ENCODE peak calls at places on chromosome 19, in ten cellular contexts. Q is tibial nerve, F is adrenal gland, T is heart right ventricle, G is IMR-90, V is cardiac muscle cell, Y is PC-9, R is thoracic aorta, P is endodermal cell, D is left lung. W is an unnamed sample. For H3K27me3, the result is how much of the 10 kb centered on the place peaks cover.

GRCh38 chr19:47228168-47228936 is 2.6 kb downstream of the BBC3 start:
- DNase-seq in F (peak), V (no peak), Q (peak), R (no peak), G (peak), T (peak), D (no peak), P (peak), Y (peak), W (no peak)

GRCh38 chr19:5644051-5644450 is 21.2 kb downstream of the SAFB start:
- DNase-seq in Y (no peak), D (no peak), R (no peak), F (no peak), Q (no peak), P (no peak), V (no peak), G (peak), T (no peak), W (no peak)

GRCh38 chr19:35609881-35610353 is 2.6 kb upstream of the HAUS5 start:
- DNase-seq in Q (no peak), D (no peak), Y (no peak), V (no peak), F (no peak), T (no peak), G (no peak), R (no peak), P (no peak), W (no peak)

GRCh38 chr19:10852098-10852800 is 4.0 kb downstream of the C19orf38 start:
- DNase-seq in T (no peak), R (no peak), F (no peak), G (peak), Q (no peak), V (peak), D (no peak), P (peak), Y (peak), W (no peak)

GRCh38 chr19:6023085-6023682 is 45.2 kb upstream of the RANBP3 start:
- DNase-seq in D (peak), Y (no peak), P (no peak), Q (no peak), T (no peak), R (no peak), F (no peak), G (peak), V (peak), W (peak)

GRCh38 chr19:45448887-45449299 is 18.9 kb upstream of the FOSB start:
- DNase-seq in F (no peak), V (peak), Q (no peak), R (no peak), P (no peak), D (no peak), T (no peak), G (peak), Y (peak), W (no peak)

GRCh38 chr19:5691205-5691929 is 1.3 kb downstream of the RPL36 start:
- DNase-seq in P (peak), T (peak), D (peak), Q (peak), Y (no peak), G (peak), R (no peak), F (peak), V (peak), W (no peak)

GRCh38 chr19:32798201-32798600 is 71.4 kb downstream of the SLC7A9 start:
- DNase-seq in Y (no peak), D (no peak), P (no peak), T (no peak), R (no peak), V (no peak), Q (no peak), F (no peak), G (no peak), W (no peak)

GRCh38 chr19:10224337-10224736 is 6.8 kb downstream of the S1PR2 start:
- DNase-seq in T (peak), Q (no peak), V (no peak), G (no peak), R (no peak), Y (no peak), P (no peak), D (no peak), F (no peak), W (no peak)

GRCh38 chr19:45917421-45918091 is 3.0 kb upstream of the NANOS2 start:
- DNase-seq in P (no peak), V (no peak), Q (no peak), G (no peak), T (no peak), Y (no peak), D (no peak), R (no peak), F (no peak), W (no peak)

GRCh38 chr19:7823902-7824301 is 6.1 kb upstream of the EVI5L start:
- DNase-seq in P (no peak), Y (no peak), V (no peak), F (no peak), R (no peak), D (no peak), Q (no peak), G (no peak), T (no peak), W (no peak)

GRCh38 chr19:45162464-45163143 is 1.8 kb upstream of the NKPD1 start:
- DNase-seq in Y (no peak), G (no peak), D (no peak), Q (no peak), T (no peak), R (no peak), F (no peak), P (no peak), V (no peak), W (no peak)

GRCh38 chr19:38451629-38452028 is 18.1 kb downstream of the RYR1 start:
- DNase-seq in D (no peak), R (no peak), P (no peak), Q (no peak), T (no peak), Y (no peak), G (no peak), F (no peak), V (no peak), W (no peak)

GRCh38 chr19:6740589-6741348 is 1.3 kb downstream of the TRIP10 start:
- DNase-seq in G (peak), V (peak), D (peak), P (peak), T (peak), Q (no peak), R (no peak), Y (peak), F (peak), W (no peak)

GRCh38 chr19:45852145-45852750 is 10.7 kb downstream of the SYMPK start:
- DNase-seq in T (no peak), F (no peak), Y (peak), D (peak), P (no peak), G (no peak), R (no peak), V (no peak), Q (no peak), W (no peak)

GRCh38 chr19:46495789-46496099 is at the start of gene PNMA8B:
- DNase-seq in G (peak), Y (no peak), V (peak), Q (no peak), D (peak), T (peak), R (no peak), F (peak), P (peak), W (no peak)

GRCh38 chr19:45218887-45219780 is 26.1 kb downstream of the EXOC3L2 start:
- DNase-seq in G (no peak), V (no peak), D (no peak), F (no peak), T (no peak), R (no peak), Y (no peak), Q (no peak), P (no peak), W (no peak)

GRCh38 chr19:3039125-3039524 is 10.0 kb upstream of the TLE2 start:
- DNase-seq in T (no peak), V (no peak), F (no peak), Y (no peak), D (no peak), R (no peak), P (no peak), G (no peak), Q (no peak), W (no peak)

GRCh38 chr19:30881986-30882385 is 467.2 kb downstream of the TSHZ3 start:
- DNase-seq in T (no peak), P (no peak), Y (no peak), R (no peak), Q (no peak), D (no peak), F (peak), G (no peak), V (no peak), W (no peak)

GRCh38 chr19:17385878-17386611 is 8.0 kb downstream of the CCDC194 start:
- DNase-seq in Q (peak), T (peak), D (peak), P (peak), V (peak), Y (no peak), G (peak), F (peak), R (no peak), W (no peak)

GRCh38 chr19:51552996-51553725 is 17.9 kb upstream of the ZNF175 start:
- DNase-seq in T (peak), P (peak), D (peak), Y (no peak), G (peak), V (peak), R (no peak), F (peak), Q (peak), W (no peak)

GRCh38 chr19:11949201-11949600 is 15.6 kb upstream of the ZNF763 start:
- DNase-seq in P (no peak), F (no peak), R (no peak), Q (no peak), T (no peak), D (no peak), G (peak), Y (no peak), V (no peak), W (no peak)

GRCh38 chr19:27964165-27964564 is 1248.8 kb downstream of the UQCRFS1 start:
- DNase-seq in R (no peak), V (peak), Y (no peak), F (no peak), D (no peak), P (no peak), T (no peak), G (no peak), Q (no peak), W (no peak)

GRCh38 chr19:51824603-51825002 is 29.6 kb downstream of the FPR3 start:
- DNase-seq in T (no peak), Y (no peak), P (no peak), G (no peak), Q (no peak), F (peak), R (no peak), D (no peak), V (no peak), W (no peak)

GRCh38 chr19:34601071-34601470 is 75.9 kb downstream of the SCGB2B2 start:
- DNase-seq in V (no peak), Y (no peak), F (no peak), R (no peak), G (no peak), D (no peak), Q (no peak), T (no peak), P (no peak), W (no peak)

GRCh38 chr19:55253842-55254624 is 4.8 kb downstream of the PPP6R1 start:
- DNase-seq in F (no peak), D (peak), Y (no peak), G (no peak), V (no peak), R (no peak), P (no peak), T (no peak), Q (no peak), W (no peak)
- TF ChIP-seq CTCF in F (no peak), D (no peak), Y (no peak), G (no peak), V (no peak), R (no peak), P (no peak), T (no peak), Q (no peak), W (no peak)

GRCh38 chr19:16064209-16064889 is 11.9 kb upstream of the TPM4 start:
- DNase-seq in G (no peak), P (no peak), F (no peak), Q (no peak), V (no peak), T (no peak), Y (no peak), D (no peak), R (no peak), W (no peak)

GRCh38 chr19:16068696-16069259 is 7.5 kb upstream of the TPM4 start:
- DNase-seq in G (no peak), V (no peak), P (no peak), Y (no peak), D (no peak), Q (no peak), R (no peak), F (no peak), T (no peak), W (no peak)

GRCh38 chr19:16069813-16070365 is 6.4 kb upstream of the TPM4 start:
- DNase-seq in T (no peak), Q (no peak), V (no peak), R (no peak), P (no peak), F (no peak), Y (no peak), D (peak), G (no peak), W (no peak)

GRCh38 chr19:16067205-16067938 is 8.9 kb upstream of the TPM4 start:
- DNase-seq in T (peak), V (peak), D (peak), Y (peak), R (peak), G (peak), F (peak), P (no peak), Q (no peak), W (no peak)

GRCh38 chr19:16066611-16067104 is 9.6 kb upstream of the TPM4 start:
- DNase-seq in P (no peak), T (no peak), F (peak), G (peak), R (no peak), D (no peak), V (peak), Q (no peak), Y (peak), W (no peak)
- H3K4me3 ChIP-seq in P (no peak), T (no peak), F (no peak), G (no peak), R (peak), D (peak), V (no peak), Q (no peak), Y (peak), W (no peak)

GRCh38 chr19:18792661-18793060 is 1.6 kb upstream of the COMP start:
- DNase-seq in R (no peak), T (no peak), P (no peak), Q (no peak), V (no peak), D (no peak), Y (no peak), G (no peak), F (no peak), W (no peak)

GRCh38 chr19:18794692-18795091 is 3.6 kb upstream of the COMP start:
- DNase-seq in R (no peak), Q (no peak), D (no peak), F (no peak), V (no peak), P (no peak), Y (no peak), T (no peak), G (no peak), W (no peak)

GRCh38 chr19:18795540-18795939 is 4.4 kb upstream of the COMP start:
- DNase-seq in D (peak), Y (peak), R (no peak), P (peak), F (no peak), Q (no peak), G (no peak), V (peak), T (no peak), W (no peak)

GRCh38 chr19:18793144-18794028 is 2.3 kb upstream of the COMP start:
- DNase-seq in V (no peak), P (peak), D (no peak), T (no peak), F (no peak), Q (no peak), R (no peak), Y (no peak), G (no peak), W (no peak)

GRCh38 chr19:18794029-18794313 is 2.9 kb upstream of the COMP start:
- DNase-seq in Q (no peak), D (no peak), Y (no peak), R (no peak), V (no peak), F (no peak), G (no peak), T (no peak), P (no peak), W (no peak)
- H3K27me3 ChIP-seq in Q (half or more), D (under half), Y (under half), R (under half), V (half or more), F (half or more), G (half or more), T (half or more), P (half or more), W (half or more)

GRCh38 chr19:40084948-40085347 is 5.8 kb downstream of the ZNF780A start:
- DNase-seq in Y (no peak), T (no peak), P (peak), G (no peak), R (no peak), D (no peak), Q (no peak), F (no peak), V (peak), W (no peak)

GRCh38 chr19:40088299-40089047 is 2.3 kb downstream of the ZNF780A start:
- DNase-seq in V (no peak), G (no peak), T (no peak), R (no peak), Y (no peak), P (no peak), Q (no peak), F (no peak), D (no peak), W (no peak)

GRCh38 chr19:40091205-40092129 is 724 bp upstream of the ZNF780A start:
- DNase-seq in F (no peak), R (no peak), V (no peak), Y (no peak), G (no peak), T (no peak), P (no peak), D (no peak), Q (no peak), W (no peak)

GRCh38 chr19:40090256-40091204 is at the start of gene ZNF780A:
- DNase-seq in D (peak), R (peak), P (peak), Q (peak), F (peak), T (peak), V (peak), Y (peak), G (peak), W (no peak)

GRCh38 chr19:40089462-40089861 is 1.3 kb downstream of the ZNF780A start:
- DNase-seq in D (no peak), P (no peak), V (peak), Y (no peak), T (no peak), G (peak), R (no peak), F (no peak), Q (no peak), W (no peak)
- TF ChIP-seq CTCF in D (no peak), P (no peak), V (no peak), Y (no peak), T (no peak), G (no peak), R (no peak), F (no peak), Q (no peak), W (no peak)

GRCh38 chr19:1397838-1398237 is 3.5 kb downstream of the GAMT start:
- DNase-seq in P (no peak), D (no peak), V (no peak), T (no peak), F (no peak), Y (no peak), Q (no peak), R (no peak), G (no peak), W (no peak)

GRCh38 chr19:1395194-1396018 is 5.9 kb downstream of the GAMT start:
- DNase-seq in T (peak), Q (no peak), D (peak), F (peak), P (no peak), G (no peak), R (no peak), V (no peak), Y (no peak), W (no peak)

GRCh38 chr19:1394252-1395193 is 6.8 kb downstream of the GAMT start:
- DNase-seq in V (no peak), P (no peak), D (no peak), R (no peak), G (no peak), Y (no peak), F (no peak), Q (no peak), T (no peak), W (no peak)

GRCh38 chr19:1396768-1397679 is 4.3 kb downstream of the GAMT start:
- DNase-seq in F (no peak), G (no peak), D (peak), P (no peak), T (no peak), Q (no peak), R (no peak), Y (no peak), V (no peak), W (no peak)

DNA sequence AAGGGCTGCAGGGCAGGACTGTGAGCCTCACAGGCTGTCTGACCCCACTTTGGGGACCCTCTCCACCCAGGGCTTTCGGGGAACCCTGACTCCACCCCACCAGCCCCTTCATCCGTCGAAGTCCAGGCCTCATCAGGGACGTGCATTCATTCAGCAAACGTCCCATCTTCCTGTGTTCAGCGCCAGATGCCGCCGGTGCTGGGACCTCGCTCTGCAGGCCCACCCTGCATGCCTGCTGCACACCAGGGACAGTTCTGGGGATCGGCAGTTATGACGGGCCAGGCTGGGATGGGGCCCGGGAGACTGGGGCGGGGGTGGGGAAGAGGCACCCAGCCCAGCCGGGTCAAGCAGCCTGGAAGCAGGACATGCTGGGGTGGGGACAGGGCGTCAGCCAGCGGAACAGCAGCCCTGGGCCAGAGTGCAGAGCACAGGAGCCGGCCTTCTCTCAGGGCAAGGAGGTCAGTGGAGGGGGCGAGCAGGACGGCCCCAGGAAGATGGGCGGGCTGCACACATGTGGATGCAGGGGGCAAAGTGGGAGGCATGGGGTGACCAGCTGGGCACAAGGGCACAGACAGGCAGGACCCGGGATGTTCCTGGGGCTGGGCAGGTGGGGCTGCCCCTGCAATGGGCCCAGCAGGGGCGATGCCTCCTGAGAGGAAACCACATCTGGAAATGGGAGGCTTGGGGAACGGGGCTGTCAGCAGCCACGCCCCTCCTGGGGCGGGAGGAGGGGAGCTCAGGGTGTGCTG is 5.1 kb downstream of the GAMT start:
- DNase-seq in V (no peak), P (no peak), Q (no peak), G (no peak), T (no peak), F (no peak), Y (no peak), D (no peak), R (no peak), W (no peak)
- H3K4me3 ChIP-seq in V (no peak), P (no peak), Q (no peak), G (no peak), T (no peak), F (no peak), Y (no peak), D (no peak), R (no peak), W (no peak)

GRCh38 chr19:55366790-55367189 is 3.5 kb downstream of the IL11 start:
- DNase-seq in F (no peak), Y (no peak), D (no peak), Q (no peak), R (no peak), P (no peak), V (no peak), T (no peak), G (no peak), W (no peak)
- H3K27me3 ChIP-seq in F (under half), Y (under half), D (under half), Q (half or more), R (under half), P (under half), V (under half), T (half or more), G (under half), W (under half)

GRCh38 chr19:29665215-29665825 is at the start of gene PLEKHF1:
- DNase-seq in D (peak), Q (peak), Y (peak), T (peak), V (peak), R (peak), P (peak), F (peak), G (peak), W (no peak)
- TF ChIP-seq CTCF in D (no peak), Q (no peak), Y (no peak), T (no peak), V (no peak), R (no peak), P (no peak), F (no peak), G (no peak), W (no peak)

GRCh38 chr19:57583521-57584416 is at the start of gene ZIK1:
- DNase-seq in T (peak), G (peak), V (peak), F (peak), Q (peak), P (peak), R (peak), D (peak), Y (no peak), W (peak)
- H3K4me3 ChIP-seq in T (peak), G (peak), V (peak), F (no peak), Q (peak), P (peak), R (peak), D (peak), Y (no peak), W (peak)

DNA sequence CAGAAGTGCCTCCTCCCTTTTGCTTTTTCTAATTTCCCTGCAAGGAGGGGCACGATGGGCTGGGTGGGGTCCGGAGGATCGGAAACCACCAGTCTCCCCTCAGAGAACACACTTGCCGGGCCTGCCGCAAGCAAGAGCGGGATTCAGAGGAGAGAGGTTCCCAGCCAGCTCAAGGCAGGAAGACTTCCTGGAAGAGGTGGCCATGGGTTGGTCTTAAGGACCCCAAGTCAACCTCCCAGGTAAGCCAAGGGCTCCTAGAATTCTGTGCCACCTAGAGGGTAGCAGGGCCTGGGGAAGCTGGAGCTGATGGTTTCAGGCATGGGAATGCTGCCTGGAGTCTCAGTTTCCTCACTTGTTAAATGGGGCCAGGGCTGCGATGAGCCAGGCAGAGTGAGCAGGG is 30.4 kb upstream of the ADGRE5 start:
- DNase-seq in Q (no peak), V (no peak), G (no peak), R (no peak), D (no peak), Y (no peak), F (no peak), T (no peak), P (no peak), W (no peak)
- H3K27me3 ChIP-seq in Q (under half), V (under half), G (under half), R (under half), D (under half), Y (under half), F (under half), T (under half), P (under half), W (under half)

GRCh38 chr19:54517483-54517882 is 14.9 kb downstream of the LAIR2 start:
- DNase-seq in V (peak), G (peak), T (peak), P (peak), F (peak), Q (peak), D (no peak), R (no peak), Y (peak), W (no peak)
- TF ChIP-seq CTCF in V (no peak), G (no peak), T (no peak), P (no peak), F (no peak), Q (no peak), D (no peak), R (no peak), Y (no peak), W (no peak)